ENCODE peak calls at places on chromosomes 6 and 20, in eight cellular contexts. One of them, this sample, is unnamed.
A peak's percentile ranks its signal among the peaks of the same experiment; 100 is the strongest.

GRCh38 chr6:125002090-125002741 is 40.0 kb downstream of the RNF217 start:
- DNase-seq in stimulated activated CD4-positive, alpha-beta T cell treated with anti-CD3 and anti-CD28 coated beads, Interleukin-1b, Interleukin-23, amount 100 ng/mL, for 4 hours: no peak
- DNase-seq in neural progenitor cell: peak; percentile 86
- DNase-seq in NCI-H1092: no peak
- DNase-seq in heart right ventricle: no peak
- DNase-seq in astrocyte of the cerebellum: no peak
- DNase-seq in ecto neural progenitor cell: peak; percentile 67
- DNase-seq in NCI-H1417: no peak
- DNase-seq in this sample: peak; percentile 89

GRCh38 chr6:134046054-134046453 is 6.4 kb downstream of the SLC2A12 start:
- DNase-seq in neural progenitor cell: no peak
- DNase-seq in stimulated activated CD4-positive, alpha-beta T cell treated with anti-CD3 and anti-CD28 coated beads, Interleukin-1b, Interleukin-23, amount 100 ng/mL, for 4 hours: no peak
- DNase-seq in astrocyte of the cerebellum: no peak
- DNase-seq in NCI-H1092: no peak
- DNase-seq in ecto neural progenitor cell: no peak
- DNase-seq in NCI-H1417: no peak
- DNase-seq in heart right ventricle: no peak
- DNase-seq in this sample: no peak

GRCh38 chr20:11850901-11851300 is 66.8 kb upstream of the BTBD3 start:
- DNase-seq in heart right ventricle: no peak
- DNase-seq in ecto neural progenitor cell: no peak
- DNase-seq in neural progenitor cell: no peak
- DNase-seq in astrocyte of the cerebellum: no peak
- DNase-seq in NCI-H1417: no peak
- DNase-seq in stimulated activated CD4-positive, alpha-beta T cell treated with anti-CD3 and anti-CD28 coated beads, Interleukin-1b, Interleukin-23, amount 100 ng/mL, for 4 hours: no peak
- DNase-seq in NCI-H1092: no peak
- DNase-seq in this sample: peak; percentile 11

GRCh38 chr6:14673201-14673600 is 555.6 kb downstream of the CD83 start:
- DNase-seq in stimulated activated CD4-positive, alpha-beta T cell treated with anti-CD3 and anti-CD28 coated beads, Interleukin-1b, Interleukin-23, amount 100 ng/mL, for 4 hours: no peak
- DNase-seq in ecto neural progenitor cell: no peak
- DNase-seq in astrocyte of the cerebellum: no peak
- DNase-seq in neural progenitor cell: no peak
- DNase-seq in NCI-H1417: no peak
- DNase-seq in NCI-H1092: no peak
- DNase-seq in heart right ventricle: no peak
- DNase-seq in this sample: no peak

GRCh38 chr6:55826941-55827340 is 48.4 kb downstream of the BMP5 start:
- DNase-seq in NCI-H1092: no peak
- DNase-seq in neural progenitor cell: peak; percentile 32
- DNase-seq in ecto neural progenitor cell: no peak
- DNase-seq in heart right ventricle: no peak
- DNase-seq in stimulated activated CD4-positive, alpha-beta T cell treated with anti-CD3 and anti-CD28 coated beads, Interleukin-1b, Interleukin-23, amount 100 ng/mL, for 4 hours: no peak
- DNase-seq in NCI-H1417: no peak
- DNase-seq in astrocyte of the cerebellum: no peak
- DNase-seq in this sample: no peak

GRCh38 chr20:16563066-16563806 is 10.0 kb downstream of the KIF16B start:
- DNase-seq in heart right ventricle: no peak
- DNase-seq in stimulated activated CD4-positive, alpha-beta T cell treated with anti-CD3 and anti-CD28 coated beads, Interleukin-1b, Interleukin-23, amount 100 ng/mL, for 4 hours: no peak
- DNase-seq in neural progenitor cell: peak; percentile 34
- DNase-seq in ecto neural progenitor cell: no peak
- DNase-seq in NCI-H1417: no peak
- DNase-seq in astrocyte of the cerebellum: no peak
- DNase-seq in NCI-H1092: no peak
- DNase-seq in this sample: no peak

GRCh38 chr6:52509281-52510212 is 67.3 kb downstream of the TRAM2 start:
- DNase-seq in heart right ventricle: no peak
- DNase-seq in NCI-H1417: no peak
- DNase-seq in neural progenitor cell: no peak
- DNase-seq in stimulated activated CD4-positive, alpha-beta T cell treated with anti-CD3 and anti-CD28 coated beads, Interleukin-1b, Interleukin-23, amount 100 ng/mL, for 4 hours: no peak
- DNase-seq in NCI-H1092: no peak
- DNase-seq in ecto neural progenitor cell: no peak
- DNase-seq in astrocyte of the cerebellum: no peak
- DNase-seq in this sample: peak; percentile 82

GRCh38 chr6:135458051-135458450 is 39.5 kb downstream of the AHI1 start:
- DNase-seq in neural progenitor cell: no peak
- DNase-seq in astrocyte of the cerebellum: no peak
- DNase-seq in heart right ventricle: no peak
- DNase-seq in stimulated activated CD4-positive, alpha-beta T cell treated with anti-CD3 and anti-CD28 coated beads, Interleukin-1b, Interleukin-23, amount 100 ng/mL, for 4 hours: no peak
- DNase-seq in NCI-H1092: no peak
- DNase-seq in NCI-H1417: no peak
- DNase-seq in ecto neural progenitor cell: no peak
- DNase-seq in this sample: no peak

GRCh38 chr6:148422085-148422484 is 79.4 kb downstream of the SASH1 start:
- DNase-seq in NCI-H1417: peak; percentile 59
- DNase-seq in NCI-H1092: no peak
- DNase-seq in stimulated activated CD4-positive, alpha-beta T cell treated with anti-CD3 and anti-CD28 coated beads, Interleukin-1b, Interleukin-23, amount 100 ng/mL, for 4 hours: no peak
- DNase-seq in astrocyte of the cerebellum: no peak
- DNase-seq in neural progenitor cell: no peak
- DNase-seq in heart right ventricle: no peak
- DNase-seq in ecto neural progenitor cell: no peak
- DNase-seq in this sample: no peak

GRCh38 chr6:105824732-105825131 is 261.4 kb upstream of the PRDM1 start:
- DNase-seq in neural progenitor cell: no peak
- DNase-seq in astrocyte of the cerebellum: no peak
- DNase-seq in NCI-H1092: no peak
- DNase-seq in heart right ventricle: no peak
- DNase-seq in ecto neural progenitor cell: no peak
- DNase-seq in NCI-H1417: no peak
- DNase-seq in stimulated activated CD4-positive, alpha-beta T cell treated with anti-CD3 and anti-CD28 coated beads, Interleukin-1b, Interleukin-23, amount 100 ng/mL, for 4 hours: no peak
- DNase-seq in this sample: no peak

GRCh38 chr6:26536571-26537159 is 1.5 kb upstream of the HMGN4 start:
- DNase-seq in heart right ventricle: no peak
- DNase-seq in stimulated activated CD4-positive, alpha-beta T cell treated with anti-CD3 and anti-CD28 coated beads, Interleukin-1b, Interleukin-23, amount 100 ng/mL, for 4 hours: no peak
- DNase-seq in NCI-H1092: no peak
- DNase-seq in ecto neural progenitor cell: no peak
- DNase-seq in astrocyte of the cerebellum: peak; percentile 55
- DNase-seq in NCI-H1417: peak; percentile 25
- DNase-seq in neural progenitor cell: peak; percentile 58
- DNase-seq in this sample: peak; percentile 57

GRCh38 chr6:11653028-11653583 is 115.6 kb downstream of the TMEM170B start:
- DNase-seq in NCI-H1417: no peak
- DNase-seq in NCI-H1092: no peak
- DNase-seq in neural progenitor cell: no peak
- DNase-seq in heart right ventricle: peak; percentile 31
- DNase-seq in stimulated activated CD4-positive, alpha-beta T cell treated with anti-CD3 and anti-CD28 coated beads, Interleukin-1b, Interleukin-23, amount 100 ng/mL, for 4 hours: peak; percentile 21
- DNase-seq in ecto neural progenitor cell: no peak
- DNase-seq in astrocyte of the cerebellum: peak; percentile 74
- DNase-seq in this sample: peak; percentile 35

GRCh38 chr6:138339024-138339423 is 38.7 kb upstream of the SMIM28 start:
- DNase-seq in neural progenitor cell: no peak
- DNase-seq in astrocyte of the cerebellum: no peak
- DNase-seq in stimulated activated CD4-positive, alpha-beta T cell treated with anti-CD3 and anti-CD28 coated beads, Interleukin-1b, Interleukin-23, amount 100 ng/mL, for 4 hours: no peak
- DNase-seq in heart right ventricle: no peak
- DNase-seq in ecto neural progenitor cell: no peak
- DNase-seq in NCI-H1417: peak; percentile 31
- DNase-seq in NCI-H1092: no peak
- DNase-seq in this sample: no peak

GRCh38 chr6:155234687-155235543 is 28.9 kb upstream of the CLDN20 start:
- DNase-seq in stimulated activated CD4-positive, alpha-beta T cell treated with anti-CD3 and anti-CD28 coated beads, Interleukin-1b, Interleukin-23, amount 100 ng/mL, for 4 hours: no peak
- DNase-seq in heart right ventricle: no peak
- DNase-seq in ecto neural progenitor cell: no peak
- DNase-seq in NCI-H1092: no peak
- DNase-seq in NCI-H1417: no peak
- DNase-seq in neural progenitor cell: peak; percentile 20
- DNase-seq in astrocyte of the cerebellum: no peak
- DNase-seq in this sample: no peak

GRCh38 chr6:138424004-138424904 is 20.2 kb downstream of the HEBP2 start:
- DNase-seq in heart right ventricle: no peak
- DNase-seq in astrocyte of the cerebellum: no peak
- DNase-seq in neural progenitor cell: no peak
- DNase-seq in NCI-H1092: no peak
- DNase-seq in NCI-H1417: no peak
- DNase-seq in stimulated activated CD4-positive, alpha-beta T cell treated with anti-CD3 and anti-CD28 coated beads, Interleukin-1b, Interleukin-23, amount 100 ng/mL, for 4 hours: no peak
- DNase-seq in ecto neural progenitor cell: no peak
- DNase-seq in this sample: no peak

GRCh38 chr6:113921299-113921904 is 49.5 kb downstream of the HDAC2 start:
- DNase-seq in neural progenitor cell: no peak
- DNase-seq in stimulated activated CD4-positive, alpha-beta T cell treated with anti-CD3 and anti-CD28 coated beads, Interleukin-1b, Interleukin-23, amount 100 ng/mL, for 4 hours: no peak
- DNase-seq in astrocyte of the cerebellum: no peak
- DNase-seq in ecto neural progenitor cell: no peak
- DNase-seq in NCI-H1417: no peak
- DNase-seq in heart right ventricle: no peak
- DNase-seq in NCI-H1092: no peak
- DNase-seq in this sample: no peak

GRCh38 chr20:37775200-37775599 is 81.4 kb downstream of the CTNNBL1 start:
- DNase-seq in stimulated activated CD4-positive, alpha-beta T cell treated with anti-CD3 and anti-CD28 coated beads, Interleukin-1b, Interleukin-23, amount 100 ng/mL, for 4 hours: no peak
- DNase-seq in neural progenitor cell: no peak
- DNase-seq in heart right ventricle: no peak
- DNase-seq in astrocyte of the cerebellum: no peak
- DNase-seq in NCI-H1092: no peak
- DNase-seq in ecto neural progenitor cell: no peak
- DNase-seq in NCI-H1417: no peak
- DNase-seq in this sample: no peak

GRCh38 chr6:117326396-117326795 is 61.0 kb downstream of the VGLL2 start:
- DNase-seq in ecto neural progenitor cell: no peak
- DNase-seq in heart right ventricle: no peak
- DNase-seq in NCI-H1417: no peak
- DNase-seq in astrocyte of the cerebellum: no peak
- DNase-seq in NCI-H1092: no peak
- DNase-seq in stimulated activated CD4-positive, alpha-beta T cell treated with anti-CD3 and anti-CD28 coated beads, Interleukin-1b, Interleukin-23, amount 100 ng/mL, for 4 hours: no peak
- DNase-seq in neural progenitor cell: no peak
- DNase-seq in this sample: no peak

GRCh38 chr6:170403451-170403850 is 96.9 kb downstream of the FAM120B start:
- DNase-seq in heart right ventricle: no peak
- DNase-seq in neural progenitor cell: peak; percentile 88
- DNase-seq in NCI-H1417: no peak
- DNase-seq in stimulated activated CD4-positive, alpha-beta T cell treated with anti-CD3 and anti-CD28 coated beads, Interleukin-1b, Interleukin-23, amount 100 ng/mL, for 4 hours: no peak
- DNase-seq in astrocyte of the cerebellum: peak; percentile 76
- DNase-seq in NCI-H1092: no peak
- DNase-seq in ecto neural progenitor cell: peak; percentile 71
- DNase-seq in this sample: no peak

GRCh38 chr6:136788069-136788902 is 4.0 kb downstream of the MAP3K5 start:
- DNase-seq in NCI-H1092: no peak
- DNase-seq in stimulated activated CD4-positive, alpha-beta T cell treated with anti-CD3 and anti-CD28 coated beads, Interleukin-1b, Interleukin-23, amount 100 ng/mL, for 4 hours: no peak
- DNase-seq in astrocyte of the cerebellum: peak; percentile 79
- DNase-seq in neural progenitor cell: no peak
- DNase-seq in heart right ventricle: no peak
- DNase-seq in NCI-H1417: no peak
- DNase-seq in ecto neural progenitor cell: no peak
- DNase-seq in this sample: peak; percentile 23

GRCh38 chr20:4021905-4022304 is 6.5 kb upstream of the RNF24 start:
- DNase-seq in neural progenitor cell: no peak
- DNase-seq in stimulated activated CD4-positive, alpha-beta T cell treated with anti-CD3 and anti-CD28 coated beads, Interleukin-1b, Interleukin-23, amount 100 ng/mL, for 4 hours: no peak
- DNase-seq in NCI-H1092: no peak
- DNase-seq in NCI-H1417: no peak
- DNase-seq in ecto neural progenitor cell: no peak
- DNase-seq in heart right ventricle: no peak
- DNase-seq in astrocyte of the cerebellum: no peak
- DNase-seq in this sample: no peak

GRCh38 chr6:21049572-21049971 is 515.3 kb downstream of the CDKAL1 start:
- DNase-seq in stimulated activated CD4-positive, alpha-beta T cell treated with anti-CD3 and anti-CD28 coated beads, Interleukin-1b, Interleukin-23, amount 100 ng/mL, for 4 hours: no peak
- DNase-seq in NCI-H1092: no peak
- DNase-seq in NCI-H1417: no peak
- DNase-seq in ecto neural progenitor cell: no peak
- DNase-seq in astrocyte of the cerebellum: peak; percentile 19
- DNase-seq in heart right ventricle: no peak
- DNase-seq in neural progenitor cell: no peak
- DNase-seq in this sample: no peak

GRCh38 chr20:43492101-43492500 is 15.4 kb upstream of the L3MBTL1 start:
- DNase-seq in NCI-H1092: no peak
- DNase-seq in stimulated activated CD4-positive, alpha-beta T cell treated with anti-CD3 and anti-CD28 coated beads, Interleukin-1b, Interleukin-23, amount 100 ng/mL, for 4 hours: no peak
- DNase-seq in astrocyte of the cerebellum: no peak
- DNase-seq in ecto neural progenitor cell: no peak
- DNase-seq in heart right ventricle: no peak
- DNase-seq in neural progenitor cell: no peak
- DNase-seq in NCI-H1417: no peak
- DNase-seq in this sample: no peak

This sample was measured in foreskin melanocyte.